ENCODE peak calls at places on chromosomes 13 and 19, in nine cellular contexts. E is keratinocyte, R is Karpas-422, O is fibroblast of lung, K is PC-3, Q is neuronal stem cell, V is GM12878, L is endothelial cell of umbilical vein, C is MM.1S. Z is an unnamed sample.

GRCh38 chr19:13234518-13234917 is 84.3 kb downstream of the IER2 start:
- DNase-seq in E (no peak), R (peak), O (peak), K (peak), Q (no peak), V (no peak), L (no peak), C (peak), Z (peak)

GRCh38 chr19:5804516-5805464 is at the start of gene NRTN:
- DNase-seq in E (no peak), R (peak), O (no peak), K (peak), Q (peak), V (no peak), L (no peak), C (peak), Z (no peak)

GRCh38 chr13:66774046-66774445 is 456.1 kb downstream of the PCDH9 start:
- DNase-seq in E (no peak), R (no peak), O (no peak), K (no peak), Q (no peak), V (no peak), L (no peak), C (no peak), Z (no peak)

GRCh38 chr13:53238241-53238640 is 209.6 kb downstream of the OLFM4 start:
- DNase-seq in E (no peak), R (no peak), O (no peak), K (no peak), Q (no peak), V (no peak), L (no peak), C (no peak), Z (no peak)

GRCh38 chr13:44197791-44198770 is 175.5 kb upstream of the SERP2 start:
- DNase-seq in E (no peak), R (no peak), O (peak), K (peak), Q (no peak), V (peak), L (no peak), C (peak), Z (no peak)

GRCh38 chr13:44576396-44577235 is 486 bp upstream of the TSC22D1 start:
- DNase-seq in E (no peak), R (peak), O (no peak), K (no peak), Q (peak), V (no peak), L (no peak), C (no peak), Z (no peak)

GRCh38 chr13:73351730-73352129 is 292.9 kb downstream of the KLF5 start:
- DNase-seq in E (no peak), R (no peak), O (no peak), K (no peak), Q (no peak), V (no peak), L (no peak), C (no peak), Z (no peak)

GRCh38 chr13:31866099-31866498 is 126.8 kb downstream of the RXFP2 start:
- DNase-seq in E (no peak), R (no peak), O (no peak), K (no peak), Q (no peak), V (no peak), L (no peak), C (no peak), Z (no peak)

GRCh38 chr19:36140289-36141038 is 598 bp downstream of the CAPNS1 start:
- DNase-seq in E (no peak), R (peak), O (peak), K (peak), Q (peak), V (no peak), L (peak), C (peak), Z (peak)

GRCh38 chr19:16078311-16078758 is 2.0 kb downstream of the TPM4 start:
- DNase-seq in E (no peak), R (peak), O (peak), K (peak), Q (peak), V (no peak), L (no peak), C (peak), Z (peak)

GRCh38 chr13:113855012-113855921 is 8.6 kb downstream of the GAS6 start:
- DNase-seq in E (no peak), R (no peak), O (no peak), K (no peak), Q (no peak), V (no peak), L (no peak), C (no peak), Z (peak)

GRCh38 chr13:31517599-31517998 is 221.7 kb upstream of the RXFP2 start:
- DNase-seq in E (no peak), R (no peak), O (no peak), K (no peak), Q (no peak), V (no peak), L (no peak), C (no peak), Z (no peak)

GRCh38 chr19:15264933-15265206 is 32.6 kb upstream of the EPHX3 start:
- DNase-seq in E (no peak), R (peak), O (no peak), K (no peak), Q (no peak), V (no peak), L (no peak), C (no peak), Z (peak)

GRCh38 chr19:31491246-31491645 is 142.0 kb upstream of the TSHZ3 start:
- DNase-seq in E (no peak), R (peak), O (peak), K (no peak), Q (no peak), V (no peak), L (no peak), C (no peak), Z (no peak)

GRCh38 chr19:29389495-29389894 is 136.3 kb upstream of the VSTM2B start:
- DNase-seq in E (no peak), R (no peak), O (no peak), K (no peak), Q (no peak), V (no peak), L (no peak), C (no peak), Z (no peak)

GRCh38 chr19:40229484-40229883 is 3.0 kb upstream of the CCNP start:
- DNase-seq in E (no peak), R (no peak), O (peak), K (peak), Q (no peak), V (no peak), L (no peak), C (no peak), Z (no peak)

GRCh38 chr13:95893861-95894260 is 159.3 kb downstream of the UGGT2 start:
- DNase-seq in E (no peak), R (no peak), O (no peak), K (no peak), Q (no peak), V (no peak), L (no peak), C (no peak), Z (no peak)

GRCh38 chr19:43464089-43464775 is 1.2 kb downstream of the LYPD3 start:
- DNase-seq in E (no peak), R (peak), O (no peak), K (no peak), Q (no peak), V (no peak), L (no peak), C (peak), Z (peak)

GRCh38 chr13:113759525-113760137 is 605 bp downstream of the TMEM255B start:
- DNase-seq in E (no peak), R (no peak), O (no peak), K (peak), Q (peak), V (no peak), L (peak), C (no peak), Z (peak)

GRCh38 chr19:2426661-2427322 is 594 bp downstream of the TIMM13 start:
- DNase-seq in E (no peak), R (peak), O (peak), K (peak), Q (peak), V (no peak), L (no peak), C (peak), Z (peak)

GRCh38 chr19:31139871-31140505 is 209.2 kb downstream of the TSHZ3 start:
- DNase-seq in E (no peak), R (no peak), O (peak), K (peak), Q (no peak), V (no peak), L (no peak), C (no peak), Z (peak)

GRCh38 chr19:42420055-42420544 is 7.1 kb downstream of the LIPE start:
- DNase-seq in E (peak), R (peak), O (peak), K (peak), Q (no peak), V (no peak), L (peak), C (peak), Z (peak)

DNA sequence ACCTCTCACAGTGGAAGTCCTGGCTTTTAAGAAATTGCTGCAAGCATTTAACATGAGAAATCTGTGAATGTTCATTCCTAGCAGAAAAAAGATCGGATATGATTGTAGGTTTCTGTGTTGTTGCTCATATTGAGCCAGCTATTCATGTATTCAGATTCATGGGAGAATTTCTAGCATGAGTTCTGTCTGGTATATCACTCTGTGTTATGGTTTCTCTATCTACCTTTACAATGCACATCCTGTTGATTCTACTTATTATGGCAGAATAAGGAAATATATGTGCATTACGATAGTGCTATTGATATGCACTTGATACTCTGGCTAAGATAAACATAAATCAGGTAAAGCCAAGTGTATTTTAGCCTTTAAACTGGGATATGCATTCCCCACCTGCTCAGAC is 138.2 kb downstream of the KCNRG start:
- DNase-seq in E (no peak), R (no peak), O (no peak), K (no peak), Q (no peak), V (no peak), L (no peak), C (no peak), Z (no peak)
- H2AFZ ChIP-seq in E (no peak), R (peak), O (no peak), K (peak), Q (no peak), V (no peak), L (no peak), C (peak), Z (peak)

DNA sequence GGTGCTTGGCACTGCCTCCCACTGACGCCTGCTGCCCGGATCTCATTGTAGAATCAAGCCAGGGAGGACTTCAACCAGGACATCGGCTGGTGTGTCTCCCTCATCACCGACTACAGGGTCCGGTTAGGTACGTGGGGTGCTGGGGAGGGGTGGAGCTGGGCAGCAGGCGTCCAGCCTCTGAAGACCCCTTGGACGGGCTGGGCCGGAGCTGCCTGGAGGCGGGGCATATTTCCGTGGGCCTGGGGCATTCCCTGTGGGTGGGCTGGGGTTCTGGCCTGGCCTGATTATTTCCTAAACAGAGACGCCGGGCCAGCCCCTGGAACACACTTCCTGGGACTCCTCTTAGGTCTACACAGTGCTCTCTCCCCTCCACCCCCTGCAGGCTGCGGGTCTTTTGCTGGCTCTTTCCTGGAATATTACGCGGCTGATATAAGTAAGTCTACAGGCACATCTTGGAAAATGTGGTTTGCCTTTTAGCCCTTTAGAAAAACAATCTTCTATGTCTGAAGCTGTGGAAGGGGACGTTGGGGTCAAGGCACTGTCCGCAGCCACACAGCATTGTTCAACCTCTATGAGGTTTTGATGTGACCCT is 14.4 kb upstream of the NDUFS7 start:
- DNase-seq in E (no peak), R (no peak), O (no peak), K (no peak), Q (no peak), V (no peak), L (no peak), C (no peak), Z (peak)
- H3K4me2 ChIP-seq in E (no peak), R (no peak), O (no peak), K (no peak), Q (no peak), V (no peak), L (no peak), C (no peak), Z (no peak)

GRCh38 chr13:24540236-24541126 is 27.9 kb upstream of the PARP4 start:
- DNase-seq in E (no peak), R (no peak), O (no peak), K (no peak), Q (peak), V (no peak), L (peak), C (no peak), Z (no peak)
- H3K4me3 ChIP-seq in E (no peak), R (no peak), O (no peak), K (no peak), Q (no peak), V (no peak), L (no peak), C (no peak), Z (no peak)

GRCh38 chr13:39144391-39144790 is 106.1 kb downstream of the NHLRC3 start:
- DNase-seq in E (no peak), R (no peak), O (no peak), K (no peak), Q (no peak), V (no peak), L (no peak), C (no peak), Z (no peak)
- H2AFZ ChIP-seq in E (no peak), R (no peak), O (no peak), K (no peak), Q (peak), V (no peak), L (no peak), C (no peak), Z (no peak)

GRCh38 chr13:59423708-59424355 is 739.9 kb downstream of the DIAPH3 start:
- DNase-seq in E (no peak), R (no peak), O (no peak), K (no peak), Q (no peak), V (no peak), L (no peak), C (no peak), Z (no peak)

GRCh38 chr13:59422646-59423045 is 741.1 kb downstream of the DIAPH3 start:
- DNase-seq in E (no peak), R (no peak), O (no peak), K (no peak), Q (no peak), V (no peak), L (no peak), C (no peak), Z (no peak)

GRCh38 chr13:59424661-59425060 is 739.1 kb downstream of the DIAPH3 start:
- DNase-seq in E (no peak), R (no peak), O (peak), K (peak), Q (no peak), V (no peak), L (no peak), C (no peak), Z (no peak)

DNA sequence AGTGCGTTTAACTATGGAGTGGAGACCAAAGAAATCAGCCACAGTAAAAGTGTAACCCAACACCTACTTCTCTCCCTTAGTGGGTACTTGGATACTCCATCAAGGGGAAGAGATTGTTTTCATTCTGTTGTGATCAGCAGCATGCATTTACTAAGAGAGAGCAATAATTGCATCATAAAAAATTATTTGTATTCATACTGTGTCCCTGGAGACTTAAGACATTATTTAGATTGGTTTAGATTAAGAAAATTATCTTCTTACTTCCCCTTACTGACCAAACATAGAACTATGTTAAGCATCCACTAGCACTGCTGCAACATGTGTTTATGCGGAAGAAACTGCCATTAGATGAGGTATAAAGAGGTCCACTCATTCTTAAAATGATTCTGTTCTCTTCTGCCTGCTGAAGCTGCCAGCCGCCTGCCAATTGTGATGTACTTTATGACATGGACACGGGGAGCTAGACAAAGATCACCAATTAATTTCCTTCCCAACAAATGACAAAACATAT is 738.5 kb downstream of the DIAPH3 start:
- DNase-seq in E (no peak), R (no peak), O (peak), K (no peak), Q (no peak), V (no peak), L (no peak), C (no peak), Z (no peak)
- H3K4me2 ChIP-seq in E (no peak), R (no peak), O (peak), K (no peak), Q (no peak), V (no peak), L (no peak), C (no peak), Z (no peak)

DNA sequence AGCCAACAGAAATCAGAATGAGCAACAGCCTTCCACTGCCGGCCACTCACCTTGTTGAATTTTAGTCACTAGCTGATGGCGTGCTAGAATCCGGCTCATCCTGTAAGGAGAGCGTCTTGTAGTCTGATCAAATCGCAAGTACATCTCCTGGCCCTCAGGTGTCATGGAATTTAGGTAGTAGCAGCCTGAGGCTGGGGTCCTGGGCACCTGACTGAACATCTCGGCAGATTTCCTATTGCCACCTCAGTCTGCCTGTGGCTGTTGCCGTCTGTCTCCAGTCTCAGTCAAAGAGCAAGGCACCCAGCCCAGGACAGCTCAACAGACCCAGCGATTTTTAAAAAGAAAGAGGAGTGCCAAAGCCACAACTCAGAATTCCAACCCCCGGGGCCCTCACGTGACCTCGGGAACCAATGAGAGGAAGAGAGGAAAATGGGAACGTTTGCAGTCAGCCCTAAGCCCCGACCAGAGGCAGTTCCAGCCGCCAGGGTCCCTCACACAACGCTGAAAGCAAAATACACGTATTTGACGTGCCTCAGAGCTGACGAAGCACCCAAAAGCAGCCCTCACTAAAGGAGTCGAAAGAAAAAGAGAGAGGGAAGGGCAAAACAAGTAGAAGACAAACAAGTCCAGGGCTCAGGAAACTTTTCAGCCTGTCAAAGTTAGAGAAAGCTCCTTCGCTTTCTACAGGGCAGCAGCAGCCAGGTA is at the start of gene STARD13:
- DNase-seq in E (peak), R (no peak), O (peak), K (peak), Q (peak), V (peak), L (peak), C (peak), Z (peak)
- H3K4me3 ChIP-seq in E (peak), R (no peak), O (peak), K (peak), Q (peak), V (peak), L (peak), C (peak), Z (peak)

GRCh38 chr13:110618167-110618566 is 2.8 kb downstream of the NAXD start:
- DNase-seq in E (no peak), R (no peak), O (no peak), K (no peak), Q (no peak), V (no peak), L (no peak), C (no peak), Z (no peak)

GRCh38 chr13:110615005-110615321 is 382 bp upstream of the NAXD start:
- DNase-seq in E (no peak), R (no peak), O (no peak), K (no peak), Q (no peak), V (no peak), L (no peak), C (no peak), Z (no peak)

GRCh38 chr13:110615322-110616102 is at the start of gene NAXD:
- DNase-seq in E (no peak), R (peak), O (peak), K (peak), Q (peak), V (peak), L (peak), C (peak), Z (peak)

GRCh38 chr13:110617326-110618072 is 2.2 kb downstream of the NAXD start:
- DNase-seq in E (no peak), R (no peak), O (peak), K (no peak), Q (no peak), V (no peak), L (peak), C (no peak), Z (no peak)

DNA sequence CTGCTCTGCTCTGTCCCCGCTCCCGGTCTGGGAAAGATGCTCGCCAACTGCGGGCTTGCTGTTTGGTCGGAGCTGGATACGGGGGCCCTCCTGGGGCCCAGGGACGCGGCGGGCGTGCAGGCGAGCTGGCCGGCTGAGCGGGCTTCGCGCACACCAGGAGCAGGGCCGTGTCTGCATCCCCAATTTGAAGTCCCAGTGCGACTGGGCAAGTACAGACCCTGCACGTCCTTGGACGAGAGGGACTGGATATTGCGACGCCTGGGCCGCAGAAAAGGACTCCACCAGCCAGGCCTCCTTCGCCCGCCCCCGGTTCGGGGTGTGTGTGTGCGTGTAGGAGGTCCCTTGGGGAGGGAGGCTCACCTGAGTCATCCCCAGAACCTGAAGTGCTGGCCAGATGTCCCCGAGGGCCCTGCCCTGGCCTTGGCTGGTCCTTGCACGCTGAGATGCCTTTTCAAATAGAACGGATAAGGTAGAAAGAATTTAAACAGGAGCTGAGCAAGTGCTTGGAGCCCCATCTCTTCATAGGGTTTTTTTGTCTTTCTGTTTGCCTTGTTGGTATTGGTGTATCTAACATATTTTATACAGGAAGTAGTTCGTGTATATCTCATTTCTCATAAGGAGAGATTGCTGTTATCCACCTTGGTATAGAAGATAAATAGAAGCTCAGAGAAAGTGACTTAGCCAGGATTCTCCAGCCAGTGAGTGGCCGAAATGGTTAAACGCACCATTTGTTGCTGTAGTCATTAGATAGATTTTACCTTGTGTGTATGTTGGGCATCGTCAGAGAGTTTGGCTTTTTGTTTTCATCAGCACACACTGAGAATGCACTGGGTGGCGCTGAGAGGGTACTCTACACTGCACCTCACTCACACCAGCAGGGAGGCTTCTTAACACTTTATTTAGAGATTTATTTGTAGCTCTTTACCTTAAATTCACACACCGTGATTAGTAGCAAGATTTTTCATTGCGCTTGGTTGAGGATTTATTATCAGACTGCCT is 1.1 kb downstream of the NAXD start:
- DNase-seq in E (no peak), R (peak), O (peak), K (peak), Q (peak), V (no peak), L (peak), C (peak), Z (peak)
- H2AFZ ChIP-seq in E (peak), R (peak), O (no peak), K (peak), Q (peak), V (peak), L (peak), C (peak), Z (peak)

Z was measured in osteoblast.